ENCODE peak calls at places on chromosome 15, in eight cellular contexts. One of them, this sample, is unnamed.

GRCh38 chr15:63874616-63875015 is 40.9 kb upstream of the HERC1 start:
- DNase-seq in Right ventricle myocardium superior: no peak
- DNase-seq in activated naive CD4-positive, alpha-beta T cell treated with anti-CD3 and anti-CD28 coated beads, Interleukin-2, amount 50 U/mL, for 16 hours: no peak
- DNase-seq in GF-D8: no peak
- DNase-seq in AG10803: no peak
- DNase-seq in stromal cell of bone marrow: no peak
- DNase-seq in KG1: no peak
- DNase-seq in ecto neural progenitor cell: no peak
- DNase-seq in this sample: no peak

GRCh38 chr15:81820236-81820635 is 225.6 kb downstream of the MEX3B start:
- DNase-seq in AG10803: no peak
- DNase-seq in GF-D8: no peak
- DNase-seq in ecto neural progenitor cell: no peak
- DNase-seq in KG1: no peak
- DNase-seq in stromal cell of bone marrow: peak
- DNase-seq in activated naive CD4-positive, alpha-beta T cell treated with anti-CD3 and anti-CD28 coated beads, Interleukin-2, amount 50 U/mL, for 16 hours: no peak
- DNase-seq in Right ventricle myocardium superior: no peak
- DNase-seq in this sample: peak

GRCh38 chr15:39979606-39980005 is 45.7 kb downstream of the EIF2AK4 start:
- DNase-seq in GF-D8: no peak
- DNase-seq in Right ventricle myocardium superior: no peak
- DNase-seq in AG10803: no peak
- DNase-seq in activated naive CD4-positive, alpha-beta T cell treated with anti-CD3 and anti-CD28 coated beads, Interleukin-2, amount 50 U/mL, for 16 hours: no peak
- DNase-seq in KG1: no peak
- DNase-seq in ecto neural progenitor cell: no peak
- DNase-seq in stromal cell of bone marrow: no peak
- DNase-seq in this sample: no peak

GRCh38 chr15:74333093-74333492 is 34.4 kb downstream of the CYP11A1 start:
- DNase-seq in Right ventricle myocardium superior: no peak
- DNase-seq in ecto neural progenitor cell: no peak
- DNase-seq in activated naive CD4-positive, alpha-beta T cell treated with anti-CD3 and anti-CD28 coated beads, Interleukin-2, amount 50 U/mL, for 16 hours: no peak
- DNase-seq in stromal cell of bone marrow: no peak
- DNase-seq in GF-D8: no peak
- DNase-seq in KG1: no peak
- DNase-seq in AG10803: no peak
- DNase-seq in this sample: no peak

GRCh38 chr15:47718474-47719440 is 1.5 kb downstream of the SEMA6D start:
- DNase-seq in stromal cell of bone marrow: no peak
- DNase-seq in ecto neural progenitor cell: no peak
- DNase-seq in Right ventricle myocardium superior: no peak
- DNase-seq in KG1: no peak
- DNase-seq in AG10803: no peak
- DNase-seq in GF-D8: no peak
- DNase-seq in activated naive CD4-positive, alpha-beta T cell treated with anti-CD3 and anti-CD28 coated beads, Interleukin-2, amount 50 U/mL, for 16 hours: no peak
- DNase-seq in this sample: peak

GRCh38 chr15:63054985-63055384 is 12.4 kb downstream of the TPM1 start:
- DNase-seq in stromal cell of bone marrow: no peak
- DNase-seq in AG10803: no peak
- DNase-seq in KG1: no peak
- DNase-seq in Right ventricle myocardium superior: no peak
- DNase-seq in activated naive CD4-positive, alpha-beta T cell treated with anti-CD3 and anti-CD28 coated beads, Interleukin-2, amount 50 U/mL, for 16 hours: no peak
- DNase-seq in ecto neural progenitor cell: no peak
- DNase-seq in GF-D8: no peak
- DNase-seq in this sample: peak

GRCh38 chr15:22902981-22903380 is 64.5 kb downstream of the NIPA2 start:
- DNase-seq in Right ventricle myocardium superior: peak
- DNase-seq in ecto neural progenitor cell: no peak
- DNase-seq in stromal cell of bone marrow: no peak
- DNase-seq in GF-D8: no peak
- DNase-seq in activated naive CD4-positive, alpha-beta T cell treated with anti-CD3 and anti-CD28 coated beads, Interleukin-2, amount 50 U/mL, for 16 hours: no peak
- DNase-seq in AG10803: no peak
- DNase-seq in KG1: no peak
- DNase-seq in this sample: no peak

GRCh38 chr15:61050844-61051569 is 178.1 kb downstream of the RORA start:
- DNase-seq in stromal cell of bone marrow: no peak
- DNase-seq in AG10803: no peak
- DNase-seq in KG1: no peak
- DNase-seq in ecto neural progenitor cell: no peak
- DNase-seq in GF-D8: no peak
- DNase-seq in activated naive CD4-positive, alpha-beta T cell treated with anti-CD3 and anti-CD28 coated beads, Interleukin-2, amount 50 U/mL, for 16 hours: no peak
- DNase-seq in Right ventricle myocardium superior: no peak
- DNase-seq in this sample: peak

GRCh38 chr15:81288040-81288439 is 35.9 kb downstream of the STARD5 start:
- DNase-seq in GF-D8: no peak
- DNase-seq in ecto neural progenitor cell: no peak
- DNase-seq in KG1: no peak
- DNase-seq in AG10803: no peak
- DNase-seq in activated naive CD4-positive, alpha-beta T cell treated with anti-CD3 and anti-CD28 coated beads, Interleukin-2, amount 50 U/mL, for 16 hours: no peak
- DNase-seq in stromal cell of bone marrow: no peak
- DNase-seq in Right ventricle myocardium superior: no peak
- DNase-seq in this sample: no peak

GRCh38 chr15:78257681-78258080 is 6.7 kb upstream of the DNAJA4 start:
- DNase-seq in AG10803: no peak
- DNase-seq in Right ventricle myocardium superior: no peak
- DNase-seq in activated naive CD4-positive, alpha-beta T cell treated with anti-CD3 and anti-CD28 coated beads, Interleukin-2, amount 50 U/mL, for 16 hours: no peak
- DNase-seq in GF-D8: no peak
- DNase-seq in stromal cell of bone marrow: no peak
- DNase-seq in ecto neural progenitor cell: no peak
- DNase-seq in KG1: no peak
- DNase-seq in this sample: no peak